ENCODE peak calls at places on chromosomes 13 and 19, in six cellular contexts. One of them, this sample, is unnamed.

GRCh38 chr13:111387945-111388600 is 67.6 kb downstream of the TEX29 start:
- DNase-seq in stimulated activated CD4-positive, alpha-beta T cell treated with anti-CD3 and anti-CD28 coated beads, Interleukin-2, amount 100 ng/mL, for 4 hours: no peak
- DNase-seq in H9: no peak
- DNase-seq in NCI-H1694: no peak
- DNase-seq in WERI-Rb-1: no peak
- DNase-seq in lung: no peak
- DNase-seq in this sample: no peak

GRCh38 chr19:50419022-50419579 is 363 bp downstream of the SPIB start:
- DNase-seq in stimulated activated CD4-positive, alpha-beta T cell treated with anti-CD3 and anti-CD28 coated beads, Interleukin-2, amount 100 ng/mL, for 4 hours: no peak
- DNase-seq in H9: no peak
- DNase-seq in NCI-H1694: no peak
- DNase-seq in WERI-Rb-1: no peak
- DNase-seq in lung: no peak
- DNase-seq in this sample: no peak

GRCh38 chr19:3289971-3290569 is 65.6 kb downstream of the CELF5 start:
- DNase-seq in stimulated activated CD4-positive, alpha-beta T cell treated with anti-CD3 and anti-CD28 coated beads, Interleukin-2, amount 100 ng/mL, for 4 hours: no peak
- DNase-seq in H9: no peak
- DNase-seq in NCI-H1694: no peak
- DNase-seq in WERI-Rb-1: no peak
- DNase-seq in lung: no peak
- DNase-seq in this sample: peak

GRCh38 chr19:867301-867793 is 7.9 kb downstream of the CFD start:
- DNase-seq in stimulated activated CD4-positive, alpha-beta T cell treated with anti-CD3 and anti-CD28 coated beads, Interleukin-2, amount 100 ng/mL, for 4 hours: no peak
- DNase-seq in H9: no peak
- DNase-seq in NCI-H1694: no peak
- DNase-seq in WERI-Rb-1: no peak
- DNase-seq in lung: no peak
- DNase-seq in this sample: no peak

GRCh38 chr13:99653526-99653925 is 152.3 kb downstream of the TM9SF2 start:
- DNase-seq in stimulated activated CD4-positive, alpha-beta T cell treated with anti-CD3 and anti-CD28 coated beads, Interleukin-2, amount 100 ng/mL, for 4 hours: no peak
- DNase-seq in H9: no peak
- DNase-seq in NCI-H1694: no peak
- DNase-seq in WERI-Rb-1: no peak
- DNase-seq in lung: no peak
- DNase-seq in this sample: no peak

GRCh38 chr13:24097667-24098066 is 62.9 kb upstream of the SPATA13 start:
- DNase-seq in stimulated activated CD4-positive, alpha-beta T cell treated with anti-CD3 and anti-CD28 coated beads, Interleukin-2, amount 100 ng/mL, for 4 hours: no peak
- DNase-seq in H9: no peak
- DNase-seq in NCI-H1694: no peak
- DNase-seq in WERI-Rb-1: no peak
- DNase-seq in lung: no peak
- DNase-seq in this sample: no peak

GRCh38 chr19:37867831-37868230 is 38.6 kb downstream of the WDR87 start:
- DNase-seq in stimulated activated CD4-positive, alpha-beta T cell treated with anti-CD3 and anti-CD28 coated beads, Interleukin-2, amount 100 ng/mL, for 4 hours: no peak
- DNase-seq in H9: no peak
- DNase-seq in NCI-H1694: no peak
- DNase-seq in WERI-Rb-1: no peak
- DNase-seq in lung: no peak
- DNase-seq in this sample: no peak

GRCh38 chr13:24224232-24224680 is 63.7 kb downstream of the SPATA13 start:
- DNase-seq in stimulated activated CD4-positive, alpha-beta T cell treated with anti-CD3 and anti-CD28 coated beads, Interleukin-2, amount 100 ng/mL, for 4 hours: no peak
- DNase-seq in H9: no peak
- DNase-seq in NCI-H1694: no peak
- DNase-seq in WERI-Rb-1: no peak
- DNase-seq in lung: no peak
- DNase-seq in this sample: no peak

GRCh38 chr13:21040120-21040834 is 21.1 kb downstream of the LATS2 start:
- DNase-seq in stimulated activated CD4-positive, alpha-beta T cell treated with anti-CD3 and anti-CD28 coated beads, Interleukin-2, amount 100 ng/mL, for 4 hours: no peak
- DNase-seq in H9: no peak
- DNase-seq in NCI-H1694: no peak
- DNase-seq in WERI-Rb-1: no peak
- DNase-seq in lung: peak
- DNase-seq in this sample: no peak

GRCh38 chr19:17718988-17719711 is at the start of gene MAP1S:
- DNase-seq in stimulated activated CD4-positive, alpha-beta T cell treated with anti-CD3 and anti-CD28 coated beads, Interleukin-2, amount 100 ng/mL, for 4 hours: peak
- DNase-seq in H9: peak
- DNase-seq in NCI-H1694: peak
- DNase-seq in WERI-Rb-1: peak
- DNase-seq in lung: peak
- DNase-seq in this sample: no peak

GRCh38 chr19:51131780-51132680 is 7.3 kb downstream of the SIGLEC9 start:
- DNase-seq in stimulated activated CD4-positive, alpha-beta T cell treated with anti-CD3 and anti-CD28 coated beads, Interleukin-2, amount 100 ng/mL, for 4 hours: no peak
- DNase-seq in H9: no peak
- DNase-seq in NCI-H1694: no peak
- DNase-seq in WERI-Rb-1: peak
- DNase-seq in lung: peak
- DNase-seq in this sample: peak

GRCh38 chr13:73215807-73216206 is 157.0 kb downstream of the KLF5 start:
- DNase-seq in stimulated activated CD4-positive, alpha-beta T cell treated with anti-CD3 and anti-CD28 coated beads, Interleukin-2, amount 100 ng/mL, for 4 hours: no peak
- DNase-seq in H9: no peak
- DNase-seq in NCI-H1694: no peak
- DNase-seq in WERI-Rb-1: no peak
- DNase-seq in lung: no peak
- DNase-seq in this sample: no peak

GRCh38 chr13:43071824-43072223 is 48.4 kb downstream of the DNAJC15 start:
- DNase-seq in stimulated activated CD4-positive, alpha-beta T cell treated with anti-CD3 and anti-CD28 coated beads, Interleukin-2, amount 100 ng/mL, for 4 hours: no peak
- DNase-seq in H9: no peak
- DNase-seq in NCI-H1694: no peak
- DNase-seq in WERI-Rb-1: no peak
- DNase-seq in lung: no peak
- DNase-seq in this sample: no peak

GRCh38 chr19:45766919-45767346 is 2.1 kb downstream of the SIX5 start:
- DNase-seq in stimulated activated CD4-positive, alpha-beta T cell treated with anti-CD3 and anti-CD28 coated beads, Interleukin-2, amount 100 ng/mL, for 4 hours: no peak
- DNase-seq in H9: no peak
- DNase-seq in NCI-H1694: no peak
- DNase-seq in WERI-Rb-1: no peak
- DNase-seq in lung: no peak
- DNase-seq in this sample: no peak

GRCh38 chr13:29923554-29924481 is 73.4 kb upstream of the UBL3 start:
- DNase-seq in stimulated activated CD4-positive, alpha-beta T cell treated with anti-CD3 and anti-CD28 coated beads, Interleukin-2, amount 100 ng/mL, for 4 hours: peak
- DNase-seq in H9: peak
- DNase-seq in NCI-H1694: no peak
- DNase-seq in WERI-Rb-1: peak
- DNase-seq in lung: peak
- DNase-seq in this sample: no peak

GRCh38 chr19:48842744-48843162 is 6.5 kb upstream of the HSD17B14 start:
- DNase-seq in stimulated activated CD4-positive, alpha-beta T cell treated with anti-CD3 and anti-CD28 coated beads, Interleukin-2, amount 100 ng/mL, for 4 hours: no peak
- DNase-seq in H9: peak
- DNase-seq in NCI-H1694: peak
- DNase-seq in WERI-Rb-1: peak
- DNase-seq in lung: peak
- DNase-seq in this sample: peak

GRCh38 chr13:83221256-83221655 is 661.0 kb downstream of the SLITRK1 start:
- DNase-seq in stimulated activated CD4-positive, alpha-beta T cell treated with anti-CD3 and anti-CD28 coated beads, Interleukin-2, amount 100 ng/mL, for 4 hours: no peak
- DNase-seq in H9: no peak
- DNase-seq in NCI-H1694: no peak
- DNase-seq in WERI-Rb-1: no peak
- DNase-seq in lung: no peak
- DNase-seq in this sample: peak

GRCh38 chr19:35856546-35857149 is at the start of gene KIRREL2:
- DNase-seq in stimulated activated CD4-positive, alpha-beta T cell treated with anti-CD3 and anti-CD28 coated beads, Interleukin-2, amount 100 ng/mL, for 4 hours: no peak
- DNase-seq in H9: peak
- DNase-seq in NCI-H1694: peak
- DNase-seq in WERI-Rb-1: peak
- DNase-seq in lung: no peak
- DNase-seq in this sample: peak

GRCh38 chr19:4081441-4082129 is 14.9 kb upstream of the ZBTB7A start:
- DNase-seq in stimulated activated CD4-positive, alpha-beta T cell treated with anti-CD3 and anti-CD28 coated beads, Interleukin-2, amount 100 ng/mL, for 4 hours: no peak
- DNase-seq in H9: no peak
- DNase-seq in NCI-H1694: no peak
- DNase-seq in WERI-Rb-1: no peak
- DNase-seq in lung: no peak
- DNase-seq in this sample: no peak